ENCODE peak calls at places on chromosomes 2 and 18, in eight cellular contexts. One of them, this sample, is unnamed.

GRCh38 chr2:214543386-214543955 is 132.6 kb downstream of the VWC2L start:
- DNase-seq in CD8-positive, alpha-beta T cell: no peak
- DNase-seq in coronary artery: no peak
- DNase-seq in GM06990: no peak
- DNase-seq in BE2C: no peak
- DNase-seq in left lung: no peak
- DNase-seq in kidney: no peak
- DNase-seq in body of pancreas: no peak
- DNase-seq in this sample: no peak

GRCh38 chr2:27765621-27766286 is 5.8 kb upstream of the MRPL33 start:
- DNase-seq in CD8-positive, alpha-beta T cell: peak; percentile 31
- DNase-seq in coronary artery: no peak
- DNase-seq in GM06990: no peak
- DNase-seq in BE2C: no peak
- DNase-seq in left lung: peak; percentile 81
- DNase-seq in kidney: peak; percentile 93
- DNase-seq in body of pancreas: peak; percentile 87
- DNase-seq in this sample: no peak

GRCh38 chr2:184215745-184216144 is 382.6 kb upstream of the ZNF804A start:
- DNase-seq in CD8-positive, alpha-beta T cell: no peak
- DNase-seq in coronary artery: no peak
- DNase-seq in GM06990: no peak
- DNase-seq in BE2C: no peak
- DNase-seq in left lung: no peak
- DNase-seq in kidney: no peak
- DNase-seq in body of pancreas: no peak
- DNase-seq in this sample: no peak

GRCh38 chr18:40313030-40313642 is 1641.9 kb upstream of the PIK3C3 start:
- DNase-seq in CD8-positive, alpha-beta T cell: no peak
- DNase-seq in coronary artery: no peak
- DNase-seq in GM06990: no peak
- DNase-seq in BE2C: no peak
- DNase-seq in left lung: no peak
- DNase-seq in kidney: no peak
- DNase-seq in body of pancreas: no peak
- DNase-seq in this sample: no peak

GRCh38 chr2:43019536-43020183 is 206.7 kb downstream of the ZFP36L2 start:
- DNase-seq in CD8-positive, alpha-beta T cell: no peak
- DNase-seq in coronary artery: peak; percentile 63
- DNase-seq in GM06990: no peak
- DNase-seq in BE2C: no peak
- DNase-seq in left lung: peak; percentile 20
- DNase-seq in kidney: no peak
- DNase-seq in body of pancreas: no peak
- DNase-seq in this sample: no peak

GRCh38 chr18:3410273-3410672 is 39.7 kb upstream of the TGIF1 start:
- DNase-seq in CD8-positive, alpha-beta T cell: no peak
- DNase-seq in coronary artery: no peak
- DNase-seq in GM06990: no peak
- DNase-seq in BE2C: no peak
- DNase-seq in left lung: no peak
- DNase-seq in kidney: no peak
- DNase-seq in body of pancreas: no peak
- DNase-seq in this sample: no peak

GRCh38 chr2:180314086-180314485 is 307.0 kb upstream of the CWC22 start:
- DNase-seq in CD8-positive, alpha-beta T cell: no peak
- DNase-seq in coronary artery: no peak
- DNase-seq in GM06990: no peak
- DNase-seq in BE2C: no peak
- DNase-seq in left lung: no peak
- DNase-seq in kidney: no peak
- DNase-seq in body of pancreas: no peak
- DNase-seq in this sample: no peak

GRCh38 chr2:171210216-171210863 is 49.6 kb upstream of the TLK1 start:
- DNase-seq in CD8-positive, alpha-beta T cell: no peak
- DNase-seq in coronary artery: no peak
- DNase-seq in GM06990: no peak
- DNase-seq in BE2C: no peak
- DNase-seq in left lung: no peak
- DNase-seq in kidney: no peak
- DNase-seq in body of pancreas: no peak
- DNase-seq in this sample: no peak

GRCh38 chr2:73982140-73982617 is 2.5 kb upstream of the TET3 start:
- DNase-seq in CD8-positive, alpha-beta T cell: no peak
- DNase-seq in coronary artery: no peak
- DNase-seq in GM06990: no peak
- DNase-seq in BE2C: no peak
- DNase-seq in left lung: no peak
- DNase-seq in kidney: no peak
- DNase-seq in body of pancreas: no peak
- DNase-seq in this sample: no peak

GRCh38 chr2:43519711-43520221 is 76.1 kb downstream of the THADA start:
- DNase-seq in CD8-positive, alpha-beta T cell: no peak
- DNase-seq in coronary artery: no peak
- DNase-seq in GM06990: no peak
- DNase-seq in BE2C: no peak
- DNase-seq in left lung: no peak
- DNase-seq in kidney: peak; percentile 60
- DNase-seq in body of pancreas: peak; percentile 48
- DNase-seq in this sample: no peak

GRCh38 chr2:232137346-232137745 is 175.8 kb downstream of the DIS3L2 start:
- DNase-seq in CD8-positive, alpha-beta T cell: no peak
- DNase-seq in coronary artery: no peak
- DNase-seq in GM06990: no peak
- DNase-seq in BE2C: no peak
- DNase-seq in left lung: no peak
- DNase-seq in kidney: no peak
- DNase-seq in body of pancreas: no peak
- DNase-seq in this sample: no peak

GRCh38 chr2:232134939-232135338 is 173.4 kb downstream of the DIS3L2 start:
- DNase-seq in CD8-positive, alpha-beta T cell: no peak
- DNase-seq in coronary artery: no peak
- DNase-seq in GM06990: no peak
- DNase-seq in BE2C: no peak
- DNase-seq in left lung: no peak
- DNase-seq in kidney: no peak
- DNase-seq in body of pancreas: no peak
- DNase-seq in this sample: no peak

GRCh38 chr2:232132179-232132578 is 170.7 kb downstream of the DIS3L2 start:
- DNase-seq in CD8-positive, alpha-beta T cell: no peak
- DNase-seq in coronary artery: no peak
- DNase-seq in GM06990: no peak
- DNase-seq in BE2C: no peak
- DNase-seq in left lung: no peak
- DNase-seq in kidney: no peak
- DNase-seq in body of pancreas: no peak
- DNase-seq in this sample: no peak

GRCh38 chr2:232129483-232129882 is 168.0 kb downstream of the DIS3L2 start:
- DNase-seq in CD8-positive, alpha-beta T cell: no peak
- DNase-seq in coronary artery: no peak
- DNase-seq in GM06990: no peak
- DNase-seq in BE2C: no peak
- DNase-seq in left lung: no peak
- DNase-seq in kidney: no peak
- DNase-seq in body of pancreas: no peak
- DNase-seq in this sample: no peak

DNA sequence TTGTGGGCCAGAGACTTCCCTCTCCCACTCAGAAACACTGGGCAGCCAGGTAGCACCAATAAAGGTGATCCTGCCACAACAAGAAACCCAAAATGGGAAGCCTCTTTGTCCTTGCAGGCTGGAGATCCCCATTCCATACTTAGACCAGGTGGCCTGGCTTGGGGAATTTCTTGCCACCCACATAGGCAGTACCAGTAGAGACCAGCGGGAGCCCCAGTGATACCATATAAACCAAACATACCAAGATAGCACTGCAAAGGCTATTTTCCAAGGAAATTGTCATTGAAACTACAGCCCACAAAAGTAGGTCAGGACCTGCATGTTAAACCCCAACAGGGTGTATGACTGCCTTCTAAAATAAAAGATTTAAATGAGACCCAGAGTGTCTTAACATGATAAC is 171.6 kb downstream of the DIS3L2 start:
- DNase-seq in CD8-positive, alpha-beta T cell: no peak
- DNase-seq in coronary artery: no peak
- DNase-seq in GM06990: no peak
- DNase-seq in BE2C: no peak
- DNase-seq in left lung: no peak
- DNase-seq in kidney: no peak
- DNase-seq in body of pancreas: no peak
- DNase-seq in this sample: no peak
- TF ChIP-seq CTCF in CD8-positive, alpha-beta T cell: no peak
- TF ChIP-seq CTCF in coronary artery: no peak
- TF ChIP-seq CTCF in GM06990: peak; percentile 15
- TF ChIP-seq CTCF in BE2C: peak; percentile 34
- TF ChIP-seq CTCF in left lung: no peak
- TF ChIP-seq CTCF in kidney: no peak
- TF ChIP-seq CTCF in body of pancreas: no peak
- TF ChIP-seq CTCF in this sample: peak; percentile 39

DNA sequence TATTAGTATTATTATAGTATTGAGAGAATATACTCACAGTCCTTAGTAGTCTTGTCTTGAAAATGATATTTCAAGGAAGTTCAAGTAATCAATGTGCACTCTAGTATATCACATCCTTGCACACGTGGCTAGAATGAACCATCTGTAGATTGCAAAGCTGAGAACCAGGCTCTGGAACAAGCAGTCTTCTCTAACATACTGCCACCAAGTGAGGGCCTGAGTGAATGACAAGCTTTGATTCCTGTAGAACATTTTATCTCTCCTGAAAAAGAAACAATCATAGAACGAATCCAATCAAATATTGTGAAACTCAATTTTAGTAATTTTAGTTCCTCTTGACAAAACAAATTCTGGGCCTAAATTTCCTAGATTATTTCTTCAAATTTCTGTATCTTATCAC is 55.3 kb upstream of the SULT1C3 start:
- DNase-seq in CD8-positive, alpha-beta T cell: no peak
- DNase-seq in coronary artery: no peak
- DNase-seq in GM06990: no peak
- DNase-seq in BE2C: peak; percentile 9
- DNase-seq in left lung: no peak
- DNase-seq in kidney: no peak
- DNase-seq in body of pancreas: no peak
- DNase-seq in this sample: no peak
- TF ChIP-seq CTCF in CD8-positive, alpha-beta T cell: no peak
- TF ChIP-seq CTCF in coronary artery: no peak
- TF ChIP-seq CTCF in GM06990: peak; percentile 40
- TF ChIP-seq CTCF in BE2C: peak; percentile 44
- TF ChIP-seq CTCF in left lung: no peak
- TF ChIP-seq CTCF in kidney: peak; percentile 12
- TF ChIP-seq CTCF in body of pancreas: no peak
- TF ChIP-seq CTCF in this sample: peak; percentile 62

GRCh38 chr2:226583715-226584114 is 215.9 kb downstream of the IRS1 start:
- DNase-seq in CD8-positive, alpha-beta T cell: no peak
- DNase-seq in coronary artery: no peak
- DNase-seq in GM06990: no peak
- DNase-seq in BE2C: no peak
- DNase-seq in left lung: no peak
- DNase-seq in kidney: no peak
- DNase-seq in body of pancreas: no peak
- DNase-seq in this sample: no peak
- TF ChIP-seq CTCF in CD8-positive, alpha-beta T cell: no peak
- TF ChIP-seq CTCF in coronary artery: no peak
- TF ChIP-seq CTCF in GM06990: no peak
- TF ChIP-seq CTCF in BE2C: no peak
- TF ChIP-seq CTCF in left lung: no peak
- TF ChIP-seq CTCF in kidney: no peak
- TF ChIP-seq CTCF in body of pancreas: no peak
- TF ChIP-seq CTCF in this sample: no peak

GRCh38 chr18:48955528-48956261 is 4.9 kb upstream of the SMAD7 start:
- DNase-seq in CD8-positive, alpha-beta T cell: no peak
- DNase-seq in coronary artery: peak; percentile 88
- DNase-seq in GM06990: no peak
- DNase-seq in BE2C: no peak
- DNase-seq in left lung: no peak
- DNase-seq in kidney: peak; percentile 92
- DNase-seq in body of pancreas: peak; percentile 32
- DNase-seq in this sample: no peak
- TF ChIP-seq CTCF in CD8-positive, alpha-beta T cell: no peak
- TF ChIP-seq CTCF in coronary artery: no peak
- TF ChIP-seq CTCF in GM06990: no peak
- TF ChIP-seq CTCF in BE2C: no peak
- TF ChIP-seq CTCF in left lung: no peak
- TF ChIP-seq CTCF in kidney: no peak
- TF ChIP-seq CTCF in body of pancreas: no peak
- TF ChIP-seq CTCF in this sample: no peak

GRCh38 chr18:51687845-51688585 is 490.5 kb upstream of the MEX3C start:
- DNase-seq in CD8-positive, alpha-beta T cell: no peak
- DNase-seq in coronary artery: no peak
- DNase-seq in GM06990: no peak
- DNase-seq in BE2C: no peak
- DNase-seq in left lung: no peak
- DNase-seq in kidney: no peak
- DNase-seq in body of pancreas: no peak
- DNase-seq in this sample: no peak
- TF ChIP-seq CTCF in CD8-positive, alpha-beta T cell: no peak
- TF ChIP-seq CTCF in coronary artery: no peak
- TF ChIP-seq CTCF in GM06990: no peak
- TF ChIP-seq CTCF in BE2C: no peak
- TF ChIP-seq CTCF in left lung: no peak
- TF ChIP-seq CTCF in kidney: no peak
- TF ChIP-seq CTCF in body of pancreas: no peak
- TF ChIP-seq CTCF in this sample: no peak

GRCh38 chr18:25348361-25349130 is 3.4 kb downstream of the ZNF521 start:
- DNase-seq in CD8-positive, alpha-beta T cell: no peak
- DNase-seq in coronary artery: no peak
- DNase-seq in GM06990: no peak
- DNase-seq in BE2C: no peak
- DNase-seq in left lung: no peak
- DNase-seq in kidney: no peak
- DNase-seq in body of pancreas: no peak
- DNase-seq in this sample: no peak
- TF ChIP-seq CTCF in CD8-positive, alpha-beta T cell: no peak
- TF ChIP-seq CTCF in coronary artery: no peak
- TF ChIP-seq CTCF in GM06990: no peak
- TF ChIP-seq CTCF in BE2C: no peak
- TF ChIP-seq CTCF in left lung: no peak
- TF ChIP-seq CTCF in kidney: no peak
- TF ChIP-seq CTCF in body of pancreas: no peak
- TF ChIP-seq CTCF in this sample: no peak

GRCh38 chr2:46327627-46328026 is 30.4 kb downstream of the EPAS1 start:
- DNase-seq in CD8-positive, alpha-beta T cell: no peak
- DNase-seq in coronary artery: no peak
- DNase-seq in GM06990: no peak
- DNase-seq in BE2C: no peak
- DNase-seq in left lung: no peak
- DNase-seq in kidney: no peak
- DNase-seq in body of pancreas: no peak
- DNase-seq in this sample: no peak
- TF ChIP-seq CTCF in CD8-positive, alpha-beta T cell: no peak
- TF ChIP-seq CTCF in coronary artery: no peak
- TF ChIP-seq CTCF in GM06990: peak; percentile 15
- TF ChIP-seq CTCF in BE2C: peak; percentile 32
- TF ChIP-seq CTCF in left lung: no peak
- TF ChIP-seq CTCF in kidney: no peak
- TF ChIP-seq CTCF in body of pancreas: no peak
- TF ChIP-seq CTCF in this sample: no peak

This sample was measured in type B pancreatic cell.